ENCODE peak calls at places on chromosomes 1 and 21, in four cellular contexts. M is K562, I is GM12878, X is HL-60. O is an unnamed sample.
A peak's percentile ranks its signal among the peaks of the same experiment; 100 is the strongest.

GRCh38 chr1:198007011-198007410 is 89.8 kb downstream of the LHX9 start:
- DNase-seq in M (no peak), I (no peak), X (no peak), O (no peak)

GRCh38 chr1:192550922-192551534 is 24.5 kb upstream of the RGS1 start:
- DNase-seq in M (no peak), I (peak; percentile 89), X (peak; percentile 61), O (no peak)

GRCh38 chr1:10649484-10650201 is 146.8 kb downstream of the CASZ1 start:
- DNase-seq in M (no peak), I (no peak), X (no peak), O (no peak)

GRCh38 chr1:88730132-88730675 is 46.1 kb downstream of the PKN2 start:
- DNase-seq in M (no peak), I (no peak), X (peak; percentile 66), O (no peak)

GRCh38 chr1:203178083-203178482 is 2.5 kb upstream of the MYBPH start:
- DNase-seq in M (no peak), I (no peak), X (no peak), O (no peak)

GRCh38 chr1:167109125-167109524 is 15.2 kb downstream of the STYXL2 start:
- DNase-seq in M (no peak), I (no peak), X (no peak), O (no peak)

GRCh38 chr1:65577278-65577677 is 156.8 kb downstream of the LEPR start:
- DNase-seq in M (no peak), I (no peak), X (no peak), O (no peak)

GRCh38 chr1:218164930-218165686 is 120.0 kb upstream of the RRP15 start:
- DNase-seq in M (no peak), I (no peak), X (peak; percentile 18), O (no peak)

GRCh38 chr1:200154069-200154767 is 126.7 kb downstream of the NR5A2 start:
- DNase-seq in M (peak; percentile 73), I (peak; percentile 88), X (peak; percentile 84), O (peak; percentile 33)

GRCh38 chr1:81558291-81559076 is 242.2 kb upstream of the ADGRL2 start:
- DNase-seq in M (no peak), I (no peak), X (no peak), O (no peak)

GRCh38 chr1:198943484-198943883 is 304.6 kb downstream of the PTPRC start:
- DNase-seq in M (no peak), I (no peak), X (no peak), O (no peak)

GRCh38 chr1:200923607-200924006 is 28.9 kb downstream of the INAVA start:
- DNase-seq in M (peak; percentile 2), I (no peak), X (no peak), O (no peak)

GRCh38 chr1:185108324-185108723 is 48.4 kb downstream of the TRMT1L start:
- DNase-seq in M (no peak), I (no peak), X (no peak), O (no peak)

GRCh38 chr1:92494485-92495141 is 7.9 kb upstream of the GFI1 start:
- DNase-seq in M (no peak), I (no peak), X (no peak), O (no peak)

DNA sequence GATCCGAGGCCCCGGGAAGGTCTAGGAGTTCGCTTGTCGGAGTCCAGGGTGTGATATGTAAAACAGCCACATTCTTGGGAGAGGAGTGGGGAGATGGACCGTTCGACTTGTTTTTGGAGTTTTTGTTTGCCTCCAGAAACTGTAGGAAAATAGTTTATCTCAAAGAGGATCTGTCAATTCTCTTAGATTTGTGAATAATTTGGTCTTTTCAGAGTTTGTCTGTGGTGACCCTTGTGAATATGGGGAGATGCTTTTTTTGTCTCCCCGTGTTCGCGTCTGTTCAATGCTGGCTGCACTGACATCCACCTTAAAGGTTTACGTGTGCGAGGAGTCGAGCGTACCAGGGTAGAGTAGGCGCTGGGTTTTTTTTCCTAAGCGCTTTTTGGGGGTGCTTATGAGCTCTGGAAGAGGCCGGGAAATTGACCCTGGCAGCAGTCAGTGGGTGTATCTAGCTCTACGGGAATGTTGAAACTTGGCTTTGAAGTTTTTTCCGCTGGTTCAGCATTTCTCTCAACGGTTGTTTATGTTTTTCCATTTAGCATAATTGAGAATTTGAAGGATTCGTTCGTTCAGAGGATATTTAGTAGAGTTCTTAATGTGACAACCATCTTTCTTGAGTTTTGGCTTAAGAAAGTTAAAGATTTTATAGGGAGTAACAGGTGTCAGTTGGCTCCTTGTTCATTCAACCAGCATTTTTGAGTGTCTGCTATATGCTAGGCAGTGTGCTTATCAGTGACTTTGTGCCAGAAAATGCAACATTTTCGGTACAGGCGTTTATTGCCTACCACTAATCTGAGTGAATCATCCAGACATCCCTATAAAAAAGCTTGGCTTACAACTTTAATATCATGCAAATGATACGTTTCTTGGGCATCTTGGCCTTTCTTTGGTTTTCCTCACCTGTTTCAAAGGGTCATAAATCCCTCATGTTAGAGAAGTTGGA is 1.2 kb downstream of the SZRD1 start:
- DNase-seq in M (peak; percentile 24), I (no peak), X (no peak), O (no peak)
- TF ChIP-seq SPI1 in M (no peak), I (no peak), X (no peak), O (no peak)

DNA sequence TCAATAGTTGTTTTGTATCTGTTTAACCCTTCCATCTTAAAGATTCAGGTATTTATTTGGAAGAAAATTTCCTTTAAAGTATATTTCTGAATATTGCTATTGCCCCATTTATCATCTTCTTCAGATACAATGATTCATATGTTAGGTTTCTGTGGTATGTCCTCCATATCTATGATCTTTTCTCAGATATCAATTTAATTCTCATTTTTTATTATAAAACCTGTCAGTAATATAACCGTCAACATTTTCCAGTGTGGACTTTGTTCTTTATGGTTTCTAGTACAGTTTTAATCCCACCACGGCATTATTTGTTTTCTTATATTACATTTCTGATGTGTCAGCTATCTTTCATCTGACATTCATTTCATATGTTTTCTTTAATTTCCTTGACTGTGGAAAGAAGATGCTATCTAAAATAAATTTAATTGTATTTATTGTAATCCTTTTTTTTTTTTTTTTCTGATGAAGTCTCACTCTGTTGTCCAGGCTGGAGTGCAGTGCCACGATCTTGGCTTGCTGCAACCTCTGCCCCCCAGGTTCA is 97.8 kb downstream of the PLPPR5 start:
- DNase-seq in M (no peak), I (no peak), X (no peak), O (no peak)
- TF ChIP-seq SPI1 in M (no peak), I (no peak), X (no peak), O (no peak)

DNA sequence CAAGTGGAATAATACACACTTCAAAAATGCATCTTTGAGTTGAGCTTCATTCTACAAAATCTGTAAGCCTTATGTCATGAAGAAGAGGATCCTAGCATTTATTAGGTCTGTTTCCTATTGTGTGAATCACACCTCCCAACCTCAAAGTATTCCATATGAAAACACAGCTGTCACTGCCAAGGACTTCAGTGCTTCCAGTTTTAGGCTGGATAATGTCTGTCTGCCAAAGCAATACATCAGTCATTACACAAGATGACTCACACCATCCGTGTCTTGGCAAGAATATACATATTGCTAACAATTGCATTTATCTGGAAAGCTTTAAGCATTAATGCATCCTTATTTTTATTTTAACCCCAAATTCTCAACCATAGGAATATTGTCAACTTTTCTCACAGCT is 125.7 kb upstream of the TMPRSS15 start:
- DNase-seq in M (no peak), I (no peak), X (no peak), O (no peak)
- TF ChIP-seq SPI1 in M (no peak), I (no peak), X (no peak), O (no peak)

GRCh38 chr1:196317535-196318522 is 290.4 kb downstream of the KCNT2 start:
- DNase-seq in M (peak; percentile 10), I (no peak), X (no peak), O (no peak)
- TF ChIP-seq SPI1 in M (no peak), I (no peak), X (no peak), O (no peak)

DNA sequence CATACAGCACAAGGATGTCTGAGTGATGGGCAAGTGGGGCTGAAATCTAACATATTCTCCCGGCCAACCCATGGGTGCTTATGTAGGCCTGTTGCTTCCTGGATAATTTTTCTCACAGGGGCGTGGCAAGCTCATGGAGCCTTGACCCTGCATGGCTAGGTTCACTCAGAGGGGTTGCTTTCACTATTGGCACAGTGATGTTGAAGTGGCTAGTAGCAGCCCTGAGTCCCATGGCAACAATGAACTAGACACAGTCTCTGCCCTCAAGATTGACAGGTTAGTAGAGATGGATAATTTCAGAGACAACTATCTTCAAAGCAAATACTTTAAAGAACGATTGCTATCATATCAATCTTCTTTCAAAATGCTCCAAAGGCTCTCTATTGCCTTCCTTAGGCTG is 6.5 kb upstream of the MAB21L3 start:
- DNase-seq in M (no peak), I (no peak), X (no peak), O (no peak)
- TF ChIP-seq SPI1 in M (no peak), I (no peak), X (no peak), O (no peak)

DNA sequence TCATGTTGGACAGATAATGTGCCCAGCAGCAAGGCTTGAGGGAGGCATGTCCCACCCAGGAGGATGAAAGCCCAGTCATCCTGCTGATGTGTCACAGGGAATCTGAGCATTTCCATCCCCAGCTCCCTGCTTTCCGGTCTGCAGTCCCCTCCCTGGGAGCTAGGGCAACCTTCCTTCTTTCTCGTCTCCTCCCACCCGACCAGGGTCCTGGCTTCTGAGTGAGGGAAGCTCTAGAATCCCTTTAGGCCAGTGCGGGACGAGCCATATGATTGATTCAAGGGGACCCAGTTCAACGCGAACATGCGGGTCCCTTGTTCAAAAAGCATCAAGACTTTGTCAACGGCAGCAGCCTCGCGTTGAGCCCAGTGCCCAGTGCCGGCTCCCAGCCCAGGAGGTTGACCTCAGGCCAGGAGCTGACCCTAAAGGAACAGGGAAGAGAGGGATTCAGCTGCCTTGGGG is 96.7 kb upstream of the TMPRSS2 start:
- DNase-seq in M (no peak), I (no peak), X (no peak), O (no peak)
- TF ChIP-seq SPI1 in M (no peak), I (no peak), X (no peak), O (no peak)

DNA sequence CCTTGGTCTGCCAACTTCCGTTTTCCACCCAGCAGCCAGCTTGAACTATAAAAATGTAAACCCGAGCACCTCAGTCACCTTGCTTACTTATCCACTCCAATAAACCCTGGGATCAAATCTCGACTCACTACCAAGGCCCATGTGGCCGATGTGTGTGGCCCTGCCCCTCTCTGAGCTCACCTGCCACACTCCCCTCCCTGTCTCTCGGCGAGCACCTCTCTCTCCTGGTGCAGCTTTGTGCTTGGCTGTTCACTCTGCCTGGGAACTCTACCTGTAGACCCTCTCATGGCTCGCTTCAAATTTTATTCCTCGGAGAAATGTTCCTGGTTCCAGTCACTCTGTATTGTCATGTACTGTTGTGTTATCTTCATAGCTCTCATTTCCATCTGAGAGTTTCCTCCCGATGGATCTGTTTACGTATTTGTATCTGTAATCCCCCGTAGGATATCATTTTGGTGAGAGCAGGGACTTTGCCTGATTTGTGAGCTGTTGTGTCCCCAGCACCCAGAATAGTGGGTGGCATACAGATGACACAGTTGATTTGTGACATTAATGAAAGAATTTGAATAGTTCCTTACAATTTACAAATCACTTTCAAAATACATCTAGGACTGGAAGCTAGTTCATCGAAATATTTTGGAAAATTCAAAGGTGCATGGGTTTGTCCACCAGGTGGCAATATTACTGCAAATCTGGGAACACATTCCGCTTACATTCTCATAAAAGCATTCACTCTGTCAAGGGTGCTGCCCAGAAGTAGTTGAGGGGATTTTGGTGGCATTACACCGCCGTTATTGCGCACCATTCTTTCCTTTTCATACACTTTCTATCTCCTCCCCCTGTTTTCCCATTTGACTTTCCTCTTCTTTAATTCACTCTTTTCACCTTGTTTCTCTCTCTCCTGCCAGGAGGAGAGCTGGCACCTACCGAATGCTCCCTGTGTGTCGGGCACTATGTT is 95.3 kb downstream of the ABCA4 start:
- DNase-seq in M (peak; percentile 48), I (peak; percentile 20), X (peak; percentile 27), O (no peak)
- TF ChIP-seq SPI1 in M (no peak), I (no peak), X (no peak), O (no peak)

GRCh38 chr1:2014726-2015382 is 4.3 kb upstream of the GABRD start:
- DNase-seq in M (no peak), I (no peak), X (no peak), O (no peak)
- TF ChIP-seq SPI1 in M (no peak), I (no peak), X (no peak), O (no peak)